ENCODE peak calls at places on chromosomes 2 and 18, in ten cellular contexts. O, M, D, P, U, T, F, Q, S and G are unnamed samples.

GRCh38 chr2:241677392-241677791 is 9.2 kb downstream of the DTYMK start:
- DNase-seq in U (no peak), T (no peak), P (no peak), S (no peak), O (no peak), M (no peak), F (no peak), D (no peak), Q (no peak), G (no peak)

GRCh38 chr2:113273031-113273551 is 5.6 kb downstream of the PAX8 start:
- DNase-seq in M (no peak), O (no peak), F (peak; percentile 30), P (no peak), D (peak; percentile 82), S (peak; percentile 47), Q (peak; percentile 62), U (no peak), T (no peak), G (no peak)

GRCh38 chr2:164314148-164314547 is 307.1 kb downstream of the GRB14 start:
- DNase-seq in P (peak; percentile 52), M (no peak), U (peak; percentile 14), S (no peak), F (peak; percentile 45), D (no peak), Q (peak; percentile 26), T (no peak), O (no peak), G (peak; percentile 17)

GRCh38 chr2:195899226-195899625 is 169.4 kb downstream of the DNAH7 start:
- DNase-seq in T (no peak), F (peak; percentile 7), S (peak; percentile 4), Q (peak; percentile 22), O (no peak), U (no peak), D (no peak), M (no peak), P (no peak), G (no peak)

GRCh38 chr2:102366406-102367112 is 11.0 kb downstream of the IL18R1 start:
- DNase-seq in F (no peak), T (no peak), S (no peak), M (no peak), P (no peak), U (no peak), O (no peak), D (no peak), Q (no peak), G (no peak)

GRCh38 chr2:568639-568963 is 108.6 kb downstream of the TMEM18 start:
- DNase-seq in O (no peak), M (no peak), T (no peak), D (no peak), F (no peak), P (no peak), S (no peak), U (no peak), Q (no peak), G (no peak)

GRCh38 chr2:129936334-129936934 is 43.0 kb upstream of the RAB6C start:
- DNase-seq in T (peak; percentile 40), O (no peak), F (no peak), S (no peak), Q (peak; percentile 22), D (peak; percentile 75), P (no peak), M (no peak), U (no peak), G (peak; percentile 39)

GRCh38 chr2:52810460-52810859 is 957.1 kb upstream of the CHAC2 start:
- DNase-seq in F (peak; percentile 10), O (peak; percentile 42), Q (peak; percentile 45), P (no peak), M (no peak), U (peak; percentile 69), S (peak; percentile 49), T (no peak), D (peak; percentile 35), G (peak; percentile 33)

GRCh38 chr2:42513252-42513918 is 19.6 kb upstream of the KCNG3 start:
- DNase-seq in O (peak; percentile 43), Q (peak; percentile 33), U (peak; percentile 78), S (peak; percentile 43), D (peak; percentile 72), F (peak; percentile 48), T (no peak), P (peak; percentile 32), M (no peak), G (peak; percentile 65)

GRCh38 chr2:179129574-179130238 is 79.8 kb upstream of the CCDC141 start:
- DNase-seq in D (peak; percentile 5), Q (peak; percentile 28), U (peak; percentile 56), F (no peak), S (peak; percentile 10), O (no peak), T (no peak), M (no peak), P (no peak), G (peak; percentile 23)

GRCh38 chr18:58998421-58999203 is 133.9 kb downstream of the ZNF532 start:
- DNase-seq in M (peak; percentile 75), F (peak; percentile 68), Q (peak; percentile 83), P (peak; percentile 42), U (peak; percentile 82), O (peak; percentile 62), S (peak; percentile 70), D (no peak), T (peak; percentile 79), G (peak; percentile 74)

GRCh38 chr2:71927757-71928715 is 219.6 kb downstream of the CYP26B1 start:
- DNase-seq in T (no peak), O (no peak), M (no peak), U (peak; percentile 35), D (no peak), P (peak; percentile 16), S (no peak), F (no peak), Q (no peak), G (no peak)

GRCh38 chr18:21725201-21725600 is 15.4 kb upstream of the MIB1 start:
- DNase-seq in Q (no peak), P (no peak), F (no peak), D (no peak), T (no peak), U (no peak), M (no peak), S (no peak), O (no peak), G (no peak)

GRCh38 chr2:6975988-6976387 is 58.8 kb downstream of the RNF144A start:
- DNase-seq in D (no peak), S (no peak), Q (peak; percentile 39), U (peak; percentile 96), T (no peak), P (no peak), O (peak; percentile 42), M (no peak), F (peak; percentile 18), G (peak; percentile 76)

GRCh38 chr2:53859354-53860159 is at the start of gene GPR75:
- DNase-seq in F (no peak), D (peak; percentile 15), T (no peak), U (no peak), P (no peak), Q (peak; percentile 26), S (peak; percentile 17), O (peak; percentile 37), M (peak; percentile 47), G (peak; percentile 18)
- H3K4me3 ChIP-seq in F (peak within 1 kb of the TSS; percentile 47), D (no peak within 1 kb of the TSS), T (peak within 1 kb of the TSS; percentile 51), U (no peak within 1 kb of the TSS), P (peak within 1 kb of the TSS; percentile 1), Q (peak within 1 kb of the TSS; percentile 40), S (peak within 1 kb of the TSS; percentile 8), O (no peak within 1 kb of the TSS), M (peak within 1 kb of the TSS; percentile 31), G (peak within 1 kb of the TSS; percentile 42)

DNA sequence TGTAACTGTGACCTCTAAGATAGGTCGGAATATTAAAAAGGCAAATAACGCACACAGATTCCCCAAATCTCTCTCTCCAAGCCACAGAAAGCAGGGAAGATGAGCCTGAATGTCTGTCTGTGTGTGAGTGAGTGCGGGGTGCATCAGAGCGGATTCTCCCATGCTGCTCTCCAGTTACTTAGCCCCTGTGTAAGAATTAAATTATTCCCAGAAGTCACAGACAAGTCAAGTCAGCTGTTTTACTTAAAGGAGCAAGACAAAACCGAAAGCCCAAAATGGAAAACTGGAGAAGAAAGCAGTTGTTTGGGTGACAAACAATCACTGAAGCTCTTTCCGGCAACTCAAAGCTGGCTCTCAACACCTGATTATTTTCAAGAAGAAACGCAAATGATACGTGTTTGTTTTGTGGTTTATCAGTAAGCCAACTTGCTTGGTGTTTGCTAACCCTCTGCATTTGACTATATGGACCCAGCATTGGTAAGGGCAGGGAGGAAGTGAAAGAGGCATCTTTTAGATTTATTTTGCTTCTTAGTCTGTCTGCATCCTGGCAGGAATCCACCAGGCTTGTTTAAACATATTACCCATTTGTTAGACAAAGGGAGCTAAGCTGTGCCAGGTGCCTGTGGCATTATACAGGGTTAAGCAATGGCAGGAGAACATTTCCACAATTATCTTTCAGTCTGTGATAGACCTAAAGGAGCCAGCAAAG is 121.5 kb upstream of the CREB1 start:
- DNase-seq in O (peak; percentile 88), U (peak; percentile 93), T (no peak), P (peak; percentile 51), M (no peak), S (no peak), F (no peak), Q (peak; percentile 32), D (no peak), G (peak; percentile 97)
- H3K4me3 ChIP-seq in O (no peak overlapping the region), U (peak overlapping the region; percentile 11), T (no peak overlapping the region), P (no peak overlapping the region), M (no peak overlapping the region), S (no peak overlapping the region), F (no peak overlapping the region), Q (no peak overlapping the region), D (no peak overlapping the region), G (no peak overlapping the region)

DNA sequence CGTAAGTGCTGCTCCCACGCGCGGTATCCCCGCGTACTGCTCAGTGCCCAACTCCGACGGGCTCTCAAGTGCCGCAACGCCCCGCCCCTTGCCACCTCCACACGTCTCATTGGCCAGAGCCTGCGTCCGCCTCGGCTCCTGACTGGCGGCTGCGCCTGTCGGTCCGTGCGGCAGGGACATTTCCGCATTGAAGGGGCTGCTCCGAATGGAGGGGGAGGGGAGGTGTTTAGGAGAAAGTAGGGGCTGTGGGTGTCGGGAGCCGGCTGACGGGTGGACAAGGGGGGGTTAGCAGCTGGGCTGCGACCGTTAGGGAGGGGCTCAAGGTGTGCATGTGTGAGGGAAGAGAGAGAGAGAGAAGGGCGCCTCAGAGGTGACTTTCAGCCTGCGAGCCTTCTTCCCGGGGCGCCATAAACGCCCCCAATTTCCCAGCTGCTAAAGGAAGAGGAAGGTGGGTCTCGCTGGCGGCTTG is 877 bp upstream of the UGP2 start:
- DNase-seq in M (peak; percentile 99), F (peak; percentile 97), T (peak; percentile 99), S (peak; percentile 97), Q (peak; percentile 98), O (peak; percentile 97), P (peak; percentile 98), D (peak; percentile 100), U (peak; percentile 98), G (peak; percentile 92)
- H3K4me3 ChIP-seq in M (peak overlapping the region; percentile 74), F (peak overlapping the region; percentile 89), T (peak overlapping the region; percentile 89), S (peak overlapping the region; percentile 69), Q (peak overlapping the region; percentile 85), O (peak overlapping the region; percentile 99), P (peak overlapping the region; percentile 78), D (peak overlapping the region; percentile 76), U (peak overlapping the region; percentile 86), G (peak overlapping the region; percentile 58)

DNA sequence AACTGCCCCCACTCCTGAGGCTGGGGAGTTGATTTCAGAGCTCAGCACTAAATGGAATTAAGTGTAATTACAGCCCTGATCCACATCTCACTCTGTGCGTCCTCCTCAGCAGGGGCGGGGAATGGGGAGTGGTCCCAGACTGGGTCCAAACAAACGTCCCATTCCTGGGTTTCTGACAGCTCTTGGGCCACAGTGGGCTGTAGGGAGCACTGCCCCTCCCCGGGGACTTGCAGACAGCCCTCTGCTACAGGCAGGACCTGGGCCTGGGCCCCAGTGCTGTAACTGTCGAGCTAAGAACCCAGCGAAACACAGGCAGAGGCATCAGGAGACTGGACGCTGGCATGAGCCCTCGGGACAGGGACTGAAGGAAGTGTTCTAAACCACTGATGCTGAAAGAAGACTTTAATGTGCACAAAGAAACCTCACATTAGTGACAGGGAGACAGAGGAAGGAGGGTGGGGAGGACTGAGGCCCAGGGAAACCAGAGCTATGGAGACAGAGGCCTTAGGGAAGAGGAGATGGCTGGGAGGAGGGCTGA is 5.7 kb upstream of the SEMA4C start:
- DNase-seq in O (no peak), T (no peak), F (no peak), Q (no peak), P (no peak), S (no peak), M (no peak), U (no peak), D (peak; percentile 83), G (no peak)
- H3K4me3 ChIP-seq in O (no peak overlapping the region), T (no peak overlapping the region), F (no peak overlapping the region), Q (no peak overlapping the region), P (no peak overlapping the region), S (no peak overlapping the region), M (no peak overlapping the region), U (no peak overlapping the region), D (peak overlapping the region; percentile 11), G (no peak overlapping the region)